ENCODE peak calls at places on chromosomes 6 and 20, in four cellular contexts. O is HFF-Myc; D is MCF 10A; M is stimulated activated CD8-positive, alpha-beta memory T cell treated with anti-CD3 and anti-CD28 coated beads, Interleukin-7, amount 100 ng/mL, for 1 hour. T is an unnamed sample.
A peak's percentile ranks its signal among the peaks of the same experiment; 100 is the strongest.

GRCh38 chr6:19410477-19410876 is 426.7 kb upstream of the ID4 start:
- DNase-seq in O (no peak), D (peak; percentile 89), M (no peak), T (no peak)

GRCh38 chr6:20853828-20854227 is 319.6 kb downstream of the CDKAL1 start:
- DNase-seq in O (no peak), D (no peak), M (no peak), T (no peak)

GRCh38 chr20:34716921-34717229 is 12.7 kb downstream of the TP53INP2 start:
- DNase-seq in O (no peak), D (no peak), M (no peak), T (no peak)

GRCh38 chr6:167247814-167248595 is 43.1 kb upstream of the UNC93A start:
- DNase-seq in O (no peak), D (no peak), M (no peak), T (no peak)

GRCh38 chr6:42783876-42784738 is 2.3 kb downstream of the BICRAL start:
- DNase-seq in O (no peak), D (no peak), M (no peak), T (no peak)

GRCh38 chr6:103672169-103672568 is 1187.5 kb downstream of the HACE1 start:
- DNase-seq in O (no peak), D (peak; percentile 41), M (no peak), T (no peak)

GRCh38 chr6:153852481-153852880 is 186.6 kb upstream of the OPRM1 start:
- DNase-seq in O (no peak), D (peak; percentile 62), M (no peak), T (no peak)

GRCh38 chr6:167409689-167410088 is 84.8 kb downstream of the TTLL2 start:
- DNase-seq in O (no peak), D (no peak), M (no peak), T (no peak)

GRCh38 chr6:43981363-43981990 is 145.8 kb downstream of the MRPL14 start:
- DNase-seq in O (no peak), D (no peak), M (no peak), T (no peak)

GRCh38 chr6:27176096-27176495 is 71.4 kb upstream of the PRSS16 start:
- DNase-seq in O (peak; percentile 35), D (no peak), M (no peak), T (peak; percentile 22)

GRCh38 chr6:122364084-122364483 is 35.4 kb upstream of the HSF2 start:
- DNase-seq in O (no peak), D (no peak), M (no peak), T (no peak)

GRCh38 chr6:170006524-170007467 is 255.4 kb downstream of the ERMARD start:
- DNase-seq in O (no peak), D (no peak), M (no peak), T (no peak)

GRCh38 chr6:150091466-150091865 is 22.5 kb upstream of the ULBP3 start:
- DNase-seq in O (no peak), D (no peak), M (no peak), T (no peak)